ENCODE peak calls at places on chromosomes 6 and 20, in ten cellular contexts. H is ovary, F is stomach, N is A549, E is H1, K is transverse colon, R is GM12878, J is tibial nerve, P is suprapubic skin, V is esophagus muscularis mucosa. Z is an unnamed sample. For H3K4me1, the result is how much of the 10 kb centered on the place peaks cover.

GRCh38 chr6:53479871-53480270 is 65.0 kb downstream of the GCLC start:
- DNase-seq in K (no peak), R (no peak), F (no peak), N (no peak), E (no peak), V (no peak), P (no peak), J (no peak), H (no peak), Z (no peak)

GRCh38 chr20:13222319-13222716 is 1.2 kb downstream of the ISM1 start:
- DNase-seq in N (no peak), F (no peak), P (no peak), K (no peak), J (no peak), E (no peak), H (no peak), V (no peak), R (no peak), Z (no peak)

GRCh38 chr6:68087399-68088133 is 547.5 kb upstream of the ADGRB3 start:
- DNase-seq in J (no peak), V (no peak), K (no peak), E (no peak), F (no peak), R (peak), N (no peak), P (no peak), H (no peak), Z (no peak)

GRCh38 chr6:55293116-55293515 is 34.2 kb upstream of the GFRAL start:
- DNase-seq in P (no peak), J (no peak), F (no peak), N (peak), R (no peak), E (no peak), H (no peak), V (no peak), K (no peak), Z (no peak)

GRCh38 chr6:96821034-96821433 is 16.2 kb downstream of the GPR63 start:
- DNase-seq in R (no peak), K (no peak), J (no peak), N (no peak), H (no peak), E (no peak), P (no peak), V (no peak), F (no peak), Z (no peak)

GRCh38 chr6:148147431-148147830 is 195.2 kb upstream of the SASH1 start:
- DNase-seq in H (no peak), J (no peak), K (no peak), R (no peak), P (no peak), F (no peak), V (no peak), N (no peak), E (no peak), Z (no peak)

GRCh38 chr6:72524011-72524645 is 97.7 kb upstream of the KCNQ5 start:
- DNase-seq in F (no peak), K (no peak), N (no peak), H (no peak), V (no peak), E (no peak), R (no peak), J (no peak), P (no peak), Z (no peak)

GRCh38 chr6:42960243-42961019 is at the start of gene GNMT:
- DNase-seq in R (no peak), E (no peak), K (peak), H (peak), P (no peak), F (peak), N (peak), V (no peak), J (no peak), Z (peak)

GRCh38 chr6:32982702-32983492 is 14.5 kb downstream of the BRD2 start:
- DNase-seq in P (no peak), R (no peak), V (no peak), N (no peak), K (no peak), F (peak), H (no peak), J (no peak), E (no peak), Z (no peak)

GRCh38 chr20:31706607-31707257 is 15.9 kb downstream of the BCL2L1 start:
- DNase-seq in P (no peak), J (no peak), H (no peak), N (peak), K (no peak), E (no peak), V (no peak), R (no peak), F (no peak), Z (peak)

GRCh38 chr20:13423472-13424173 is 202.5 kb downstream of the ISM1 start:
- DNase-seq in J (no peak), R (no peak), V (no peak), N (peak), P (no peak), F (no peak), E (no peak), H (no peak), K (no peak), Z (no peak)

GRCh38 chr20:24948939-24949679 is at the start of gene CST7:
- DNase-seq in N (no peak), K (peak), P (peak), R (peak), E (no peak), V (no peak), J (no peak), H (no peak), F (peak), Z (peak)

GRCh38 chr20:13865825-13866351 is 81.1 kb downstream of the NDUFAF5 start:
- DNase-seq in E (no peak), V (peak), J (no peak), H (peak), F (no peak), K (no peak), R (no peak), N (no peak), P (no peak), Z (no peak)

GRCh38 chr6:8192597-8192996 is 90.2 kb upstream of the EEF1E1 start:
- DNase-seq in P (no peak), V (no peak), E (no peak), R (no peak), N (no peak), H (no peak), F (no peak), J (no peak), K (no peak), Z (no peak)

GRCh38 chr20:3805594-3806264 is 9.6 kb downstream of the CDC25B start:
- DNase-seq in J (no peak), N (peak), F (no peak), E (no peak), R (no peak), V (no peak), P (no peak), K (no peak), H (no peak), Z (peak)

GRCh38 chr6:28248916-28249315 is 3.2 kb downstream of the ZKSCAN4 start:
- DNase-seq in E (no peak), R (no peak), K (no peak), J (no peak), P (no peak), V (no peak), H (no peak), N (no peak), F (no peak), Z (no peak)

GRCh38 chr6:30463651-30464618 is 25.4 kb upstream of the HLA-E start:
- DNase-seq in H (no peak), R (peak), E (no peak), J (no peak), P (no peak), F (peak), N (no peak), K (peak), V (no peak), Z (peak)

GRCh38 chr6:39451831-39452230 is 129.3 kb upstream of the KCNK16 start:
- DNase-seq in H (no peak), P (no peak), E (peak), K (no peak), V (no peak), R (no peak), N (peak), F (no peak), J (no peak), Z (no peak)

GRCh38 chr20:3167738-3168078 is 5.6 kb downstream of the LZTS3 start:
- DNase-seq in F (no peak), V (no peak), K (no peak), R (no peak), E (no peak), P (no peak), H (no peak), J (no peak), N (no peak), Z (no peak)

GRCh38 chr6:155195903-155196302 is 67.9 kb upstream of the CLDN20 start:
- DNase-seq in R (no peak), P (no peak), V (peak), J (no peak), E (no peak), N (no peak), K (no peak), F (no peak), H (no peak), Z (no peak)

GRCh38 chr6:2038096-2038495 is 207.3 kb downstream of the GMDS start:
- DNase-seq in P (no peak), V (no peak), F (peak), E (no peak), N (no peak), J (no peak), R (no peak), H (no peak), K (peak), Z (no peak)

GRCh38 chr6:168156742-168157265 is 77.8 kb upstream of the FRMD1 start:
- DNase-seq in V (peak), J (no peak), E (no peak), F (no peak), R (no peak), K (no peak), N (no peak), P (peak), H (no peak), Z (no peak)

GRCh38 chr6:55023231-55023630 is 151.1 kb upstream of the HCRTR2 start:
- DNase-seq in H (no peak), N (no peak), K (no peak), J (no peak), E (no peak), V (no peak), P (no peak), F (no peak), R (no peak), Z (no peak)

GRCh38 chr20:36368869-36369268 is 62.7 kb downstream of the DLGAP4 start:
- DNase-seq in V (no peak), F (no peak), P (no peak), N (no peak), J (no peak), K (no peak), H (no peak), R (no peak), E (no peak), Z (no peak)
- H3K4me1 ChIP-seq in V (under half), F (under half), P (under half), N (under half), J (under half), K (under half), H (under half), R (under half), E (under half), Z (under half)

DNA sequence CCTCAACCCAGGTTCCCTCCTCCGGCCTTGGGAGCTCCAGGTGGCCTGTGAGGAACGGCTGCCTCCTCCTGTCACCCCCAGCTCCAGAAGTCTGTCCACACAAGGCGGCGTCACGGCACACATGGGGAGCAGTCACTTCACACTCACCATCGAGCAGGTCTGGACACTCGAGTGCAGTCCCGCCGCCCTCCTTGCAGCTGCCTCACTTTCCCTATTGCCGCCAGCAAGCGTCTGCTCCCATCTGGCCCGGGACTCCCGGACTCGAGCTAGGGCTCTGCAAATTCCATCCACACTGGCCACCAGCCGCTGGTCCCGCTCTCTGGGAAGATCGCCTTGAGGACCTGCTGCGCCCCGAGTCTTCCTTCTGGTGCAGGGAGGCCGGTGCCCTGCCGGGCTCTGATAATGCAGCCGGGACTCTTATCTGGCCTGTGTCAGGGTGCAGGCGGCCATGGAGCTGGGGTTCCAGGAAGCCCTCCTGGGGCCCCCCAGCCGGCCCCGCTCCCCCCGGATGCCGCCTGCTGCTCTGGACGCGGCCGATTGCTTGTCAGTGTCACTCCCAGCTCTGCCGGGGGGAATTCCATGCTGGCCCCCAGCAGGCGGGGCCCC is at the start of gene RIPOR3:
- DNase-seq in F (peak), K (no peak), E (no peak), R (no peak), N (no peak), H (peak), J (no peak), P (no peak), V (no peak), Z (peak)
- TF ChIP-seq EP300 in F (no peak), K (no peak), E (no peak), R (no peak), N (no peak), H (no peak), J (no peak), P (no peak), V (no peak), Z (no peak)

GRCh38 chr20:48719598-48720255 is 108.1 kb downstream of the PREX1 start:
- DNase-seq in F (no peak), J (no peak), R (no peak), N (no peak), V (no peak), H (no peak), K (no peak), P (no peak), E (no peak), Z (no peak)
- H3K4me1 ChIP-seq in F (under half), J (under half), R (half or more), N (under half), V (under half), H (under half), K (under half), P (under half), E (under half), Z (half or more)

GRCh38 chr6:161547617-161548016 is 273.8 kb upstream of the AGPAT4 start:
- DNase-seq in R (no peak), H (no peak), V (no peak), N (peak), F (no peak), E (no peak), K (no peak), J (no peak), P (no peak), Z (no peak)
- TF ChIP-seq EP300 in R (no peak), H (no peak), V (no peak), N (no peak), F (no peak), E (no peak), K (no peak), J (no peak), P (no peak), Z (no peak)

GRCh38 chr6:36285187-36285612 is 15.3 kb downstream of the PNPLA1 start:
- DNase-seq in N (no peak), V (no peak), E (peak), H (no peak), F (no peak), K (no peak), J (no peak), R (no peak), P (no peak), Z (peak)

GRCh38 chr6:36284359-36284758 is 14.5 kb downstream of the PNPLA1 start:
- DNase-seq in P (no peak), V (no peak), N (no peak), H (no peak), R (no peak), E (no peak), J (no peak), F (no peak), K (no peak), Z (no peak)

GRCh38 chr6:36285797-36286196 is 15.9 kb downstream of the PNPLA1 start:
- DNase-seq in F (no peak), H (no peak), K (no peak), N (no peak), P (no peak), V (no peak), E (no peak), J (no peak), R (no peak), Z (no peak)

GRCh38 chr6:36289281-36290018 is 19.6 kb downstream of the PNPLA1 start:
- DNase-seq in E (no peak), F (no peak), N (no peak), R (no peak), H (no peak), V (no peak), J (no peak), P (no peak), K (no peak), Z (no peak)

GRCh38 chr6:36286858-36287257 is 17.0 kb downstream of the PNPLA1 start:
- DNase-seq in R (no peak), P (no peak), E (no peak), F (no peak), J (no peak), N (no peak), K (no peak), H (no peak), V (no peak), Z (no peak)
- H3K4me1 ChIP-seq in R (under half), P (under half), E (under half), F (under half), J (under half), N (under half), K (under half), H (under half), V (under half), Z (under half)

DNA sequence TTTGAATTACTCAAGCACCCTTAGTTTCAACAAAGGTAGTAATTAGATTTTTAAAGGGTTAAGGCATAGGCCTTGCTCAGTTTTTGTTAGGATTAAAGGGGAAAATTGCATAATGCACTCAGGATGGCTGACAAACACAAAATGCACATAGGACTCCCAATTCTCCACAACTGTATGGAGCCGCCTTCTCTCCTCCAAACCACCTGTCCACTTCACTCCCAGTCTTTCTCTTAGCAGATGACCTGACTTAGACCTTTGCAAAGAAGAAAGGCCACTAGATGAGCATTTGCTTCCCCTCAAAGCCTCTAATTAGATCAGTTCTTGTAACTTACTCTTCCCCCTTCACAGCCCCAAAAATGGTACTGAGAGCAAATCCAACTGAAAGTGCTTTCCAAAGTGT is 20.1 kb downstream of the NSFL1C start:
- DNase-seq in N (no peak), F (no peak), V (no peak), H (no peak), J (no peak), K (no peak), R (no peak), P (no peak), E (no peak), Z (no peak)
- TF ChIP-seq EP300 in N (no peak), F (no peak), V (no peak), H (no peak), J (no peak), K (no peak), R (no peak), P (no peak), E (no peak), Z (no peak)

GRCh38 chr6:44670146-44670545 is 282.6 kb downstream of the CDC5L start:
- DNase-seq in R (no peak), N (no peak), J (no peak), P (no peak), F (no peak), E (no peak), K (no peak), V (no peak), H (no peak), Z (no peak)

GRCh38 chr6:44667226-44667625 is 279.7 kb downstream of the CDC5L start:
- DNase-seq in H (no peak), J (no peak), F (no peak), V (no peak), K (no peak), R (no peak), E (no peak), N (no peak), P (no peak), Z (no peak)

GRCh38 chr6:44667668-44668390 is 280.3 kb downstream of the CDC5L start:
- DNase-seq in V (no peak), H (no peak), P (no peak), J (no peak), K (peak), N (peak), F (peak), E (no peak), R (no peak), Z (no peak)

GRCh38 chr6:44668391-44668930 is 281.0 kb downstream of the CDC5L start:
- DNase-seq in R (no peak), E (no peak), V (no peak), K (no peak), H (no peak), J (no peak), P (no peak), N (no peak), F (no peak), Z (no peak)

GRCh38 chr6:44668976-44669934 is 281.7 kb downstream of the CDC5L start:
- DNase-seq in R (no peak), J (no peak), H (no peak), V (no peak), F (no peak), E (no peak), P (no peak), K (no peak), N (no peak), Z (peak)
- H3K4me1 ChIP-seq in R (under half), J (under half), H (under half), V (under half), F (under half), E (under half), P (under half), K (under half), N (under half), Z (under half)

GRCh38 chr6:25418463-25419052 is 139.4 kb downstream of the CARMIL1 start:
- DNase-seq in V (no peak), K (no peak), H (no peak), E (no peak), F (no peak), J (no peak), N (no peak), R (no peak), P (no peak), Z (no peak)
- TF ChIP-seq EP300 in V (no peak), K (no peak), H (no peak), E (no peak), F (no peak), J (no peak), N (no peak), R (no peak), P (no peak), Z (no peak)

DNA sequence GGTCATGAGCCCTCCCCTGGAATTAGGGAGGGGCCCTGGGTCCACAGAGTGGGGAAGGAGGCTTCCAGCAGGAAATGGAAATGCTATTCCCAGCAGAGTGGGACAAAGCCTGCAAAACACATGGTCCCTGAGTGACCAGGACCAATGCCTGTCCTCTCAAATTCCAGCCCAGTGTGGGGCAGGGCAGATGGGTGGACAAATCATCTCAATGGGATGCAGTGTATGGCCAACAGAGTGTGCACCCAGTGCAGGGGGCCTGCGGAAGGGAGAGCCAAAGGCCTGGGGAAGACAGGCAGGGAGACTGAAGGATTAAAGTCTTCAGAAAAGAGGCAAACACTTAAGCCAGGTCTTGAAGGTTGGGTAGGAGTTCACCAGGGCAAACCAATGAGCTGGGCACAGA is 28.7 kb upstream of the PHACTR3 start:
- DNase-seq in E (no peak), H (no peak), K (no peak), P (peak), V (no peak), F (no peak), R (no peak), N (no peak), J (no peak), Z (no peak)
- H3K4me1 ChIP-seq in E (under half), H (under half), K (under half), P (under half), V (under half), F (under half), R (under half), N (under half), J (under half), Z (under half)

DNA sequence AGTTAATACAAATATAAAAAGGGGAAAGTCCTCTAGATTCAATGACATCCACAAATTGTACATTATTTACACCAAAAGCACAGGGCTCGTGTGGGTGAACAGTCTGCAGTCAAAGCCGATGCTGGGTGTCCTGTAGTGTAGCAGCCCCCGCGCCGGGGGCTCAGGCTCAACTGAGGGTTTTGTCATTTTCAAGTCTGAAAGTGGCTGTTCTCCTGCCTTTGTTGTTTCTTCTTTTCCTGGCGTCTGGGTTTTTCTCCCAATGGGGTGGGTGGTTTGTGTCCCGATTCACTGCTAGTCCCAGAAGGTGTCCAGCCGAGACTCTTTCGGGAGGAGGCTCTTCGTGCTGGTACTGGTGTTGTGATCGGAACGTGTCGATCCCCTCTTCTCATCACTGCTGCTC is 146.0 kb downstream of the ZMYND8 start:
- DNase-seq in J (no peak), E (no peak), K (no peak), V (no peak), P (no peak), R (no peak), F (no peak), H (no peak), N (no peak), Z (peak)
- TF ChIP-seq EP300 in J (no peak), E (no peak), K (no peak), V (no peak), P (no peak), R (no peak), F (no peak), H (no peak), N (no peak), Z (no peak)

Z was measured in upper lobe of left lung.